ENCODE peak calls at places on chromosomes 13 and 19, in six cellular contexts. One of them, this sample, is unnamed.
A peak's percentile ranks its signal among the peaks of the same experiment; 100 is the strongest.

GRCh38 chr19:55305491-55305890 is 19.6 kb downstream of the TMEM150B start:
- DNase-seq in T-helper 1 cell: no peak
- DNase-seq in WTC11: peak; percentile 75
- DNase-seq in Right ventricle myocardium superior: no peak
- DNase-seq in Calu3: peak; percentile 56
- DNase-seq in IMR-90: no peak
- DNase-seq in this sample: peak; percentile 45

GRCh38 chr13:111914241-111915103 is 152.5 kb upstream of the SOX1 start:
- DNase-seq in T-helper 1 cell: no peak
- DNase-seq in WTC11: peak; percentile 5
- DNase-seq in Right ventricle myocardium superior: no peak
- DNase-seq in Calu3: no peak
- DNase-seq in IMR-90: no peak
- DNase-seq in this sample: no peak

GRCh38 chr19:18650048-18650435 is 13.2 kb downstream of the KLHL26 start:
- DNase-seq in T-helper 1 cell: no peak
- DNase-seq in WTC11: no peak
- DNase-seq in Right ventricle myocardium superior: peak; percentile 75
- DNase-seq in Calu3: no peak
- DNase-seq in IMR-90: peak; percentile 61
- DNase-seq in this sample: no peak

GRCh38 chr13:50403311-50403710 is 388.1 kb downstream of the KCNRG start:
- DNase-seq in T-helper 1 cell: no peak
- DNase-seq in WTC11: no peak
- DNase-seq in Right ventricle myocardium superior: no peak
- DNase-seq in Calu3: no peak
- DNase-seq in IMR-90: peak; percentile 53
- DNase-seq in this sample: no peak

GRCh38 chr19:5823579-5824281 is 15.8 kb downstream of the FUT6 start:
- DNase-seq in T-helper 1 cell: no peak
- DNase-seq in WTC11: peak; percentile 65
- DNase-seq in Right ventricle myocardium superior: no peak
- DNase-seq in Calu3: peak; percentile 46
- DNase-seq in IMR-90: no peak
- DNase-seq in this sample: no peak

GRCh38 chr13:56986121-56986520 is 154.6 kb upstream of the PRR20A start:
- DNase-seq in T-helper 1 cell: no peak
- DNase-seq in WTC11: no peak
- DNase-seq in Right ventricle myocardium superior: no peak
- DNase-seq in Calu3: no peak
- DNase-seq in IMR-90: no peak
- DNase-seq in this sample: no peak

GRCh38 chr13:42747399-42747873 is 33.9 kb upstream of the FAM216B start:
- DNase-seq in T-helper 1 cell: no peak
- DNase-seq in WTC11: no peak
- DNase-seq in Right ventricle myocardium superior: no peak
- DNase-seq in Calu3: peak; percentile 11
- DNase-seq in IMR-90: peak; percentile 99
- DNase-seq in this sample: no peak

GRCh38 chr19:37905936-37906867 is at the start of gene WDR87:
- DNase-seq in T-helper 1 cell: peak; percentile 27
- DNase-seq in WTC11: peak; percentile 89
- DNase-seq in Right ventricle myocardium superior: no peak
- DNase-seq in Calu3: peak; percentile 77
- DNase-seq in IMR-90: no peak
- DNase-seq in this sample: peak; percentile 21

GRCh38 chr19:47661571-47661970 is 51.7 kb upstream of the EHD2 start:
- DNase-seq in T-helper 1 cell: no peak
- DNase-seq in WTC11: no peak
- DNase-seq in Right ventricle myocardium superior: peak; percentile 33
- DNase-seq in Calu3: no peak
- DNase-seq in IMR-90: no peak
- DNase-seq in this sample: no peak

This sample was measured in T-helper 9 cell.